ENCODE peak calls at places on chromosomes 16 and 17, in nine cellular contexts. L, S, P, A, B, X, J, Y and W are unnamed samples.
A peak's percentile ranks its signal among the peaks of the same experiment; 100 is the strongest.

GRCh38 chr17:77178586-77178985 is 37.8 kb downstream of the SEC14L1 start:
- DNase-seq in Y (no peak), X (no peak), A (no peak), P (no peak), B (no peak), J (no peak), L (no peak), S (no peak), W (no peak)

GRCh38 chr17:27284811-27285415 is 9.0 kb upstream of the WSB1 start:
- DNase-seq in Y (no peak), J (no peak), S (no peak), P (no peak), X (no peak), B (no peak), L (no peak), A (no peak), W (no peak)

GRCh38 chr16:79776243-79776884 is 175.8 kb upstream of the MAF start:
- DNase-seq in P (no peak), Y (no peak), L (no peak), S (no peak), A (peak; percentile 58), X (peak; percentile 33), J (no peak), B (no peak), W (peak; percentile 23)

GRCh38 chr16:11752856-11753255 is 10.2 kb upstream of the TXNDC11 start:
- DNase-seq in S (no peak), J (no peak), X (no peak), Y (no peak), P (no peak), L (no peak), B (no peak), A (no peak), W (no peak)

GRCh38 chr17:29126268-29126923 is 53.8 kb downstream of the MYO18A start:
- DNase-seq in B (no peak), X (no peak), Y (no peak), P (no peak), J (no peak), A (no peak), L (no peak), S (no peak), W (no peak)

GRCh38 chr16:9260665-9261064 is 169.2 kb downstream of the HAPSTR1 start:
- DNase-seq in L (no peak), Y (peak; percentile 51), J (no peak), X (peak; percentile 37), P (no peak), B (peak; percentile 45), A (no peak), S (no peak), W (peak; percentile 21)

GRCh38 chr16:67516296-67517177 is 12.1 kb upstream of the RIPOR1 start:
- DNase-seq in S (no peak), X (no peak), Y (no peak), L (no peak), J (peak; percentile 73), B (no peak), A (peak; percentile 79), P (no peak), W (no peak)

GRCh38 chr16:31333686-31334649 is 21.0 kb upstream of the ITGAX start:
- DNase-seq in X (no peak), L (peak; percentile 51), P (peak; percentile 57), A (no peak), S (peak; percentile 52), J (peak; percentile 13), B (no peak), Y (peak; percentile 60), W (no peak)

GRCh38 chr17:80232438-80232837 is 12.2 kb downstream of the SLC26A11 start:
- DNase-seq in Y (no peak), X (no peak), J (no peak), L (no peak), A (no peak), P (no peak), S (no peak), B (no peak), W (no peak)

GRCh38 chr16:84816485-84816884 is 3.3 kb upstream of the CRISPLD2 start:
- DNase-seq in S (no peak), A (no peak), P (no peak), X (no peak), B (no peak), L (no peak), J (no peak), Y (no peak), W (no peak)

GRCh38 chr17:82126479-82127314 is 28.7 kb upstream of the FASN start:
- DNase-seq in P (no peak), Y (peak; percentile 81), X (peak; percentile 21), A (no peak), J (no peak), B (no peak), L (peak; percentile 46), S (no peak), W (no peak)

GRCh38 chr16:57025941-57026777 is 36.8 kb downstream of the NLRC5 start:
- DNase-seq in Y (no peak), J (no peak), L (no peak), S (no peak), A (no peak), P (no peak), B (no peak), X (no peak), W (no peak)

GRCh38 chr17:40615295-40615988 is 32.2 kb downstream of the SMARCE1 start:
- DNase-seq in J (peak; percentile 47), A (peak; percentile 35), B (peak; percentile 57), P (peak; percentile 72), X (peak; percentile 59), Y (peak; percentile 73), L (peak; percentile 73), S (peak; percentile 69), W (peak; percentile 40)

DNA sequence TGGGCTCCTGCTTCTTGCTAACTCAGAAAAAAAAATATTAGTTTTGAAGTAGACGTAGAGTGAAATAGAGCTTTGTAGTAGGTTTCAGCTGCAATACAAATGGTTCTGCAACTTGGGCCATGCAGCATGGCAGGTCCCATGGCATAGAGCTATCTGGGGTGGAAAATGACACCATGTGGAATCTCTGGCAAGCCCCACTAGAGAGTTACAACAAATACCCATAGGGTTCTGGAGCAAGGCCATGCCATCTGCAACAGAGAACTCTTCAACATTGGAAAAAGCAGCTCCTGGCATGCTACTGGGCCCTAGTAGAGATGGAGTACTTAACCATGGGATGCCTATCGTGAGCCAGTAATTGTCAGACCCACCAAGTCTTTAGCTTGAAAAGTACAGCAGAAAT is 25.3 kb upstream of the RBBP6 start:
- DNase-seq in P (no peak), S (no peak), B (no peak), J (no peak), Y (no peak), X (no peak), L (no peak), A (no peak), W (no peak)
- H3K27ac ChIP-seq in P (no peak overlapping the region), S (no peak overlapping the region), B (no peak overlapping the region), J (no peak overlapping the region), Y (no peak overlapping the region), X (no peak overlapping the region), L (no peak overlapping the region), A (no peak overlapping the region), W (no peak overlapping the region)

GRCh38 chr17:36768355-36768754 is 167.0 kb downstream of the MRM1 start:
- DNase-seq in A (no peak), J (no peak), P (no peak), S (no peak), B (no peak), Y (no peak), L (no peak), X (no peak), W (no peak)
- TF ChIP-seq CTCF in A (no peak), J (no peak), P (no peak), S (peak; percentile 27), B (no peak), Y (no peak), L (no peak), X (no peak), W (no peak)

DNA sequence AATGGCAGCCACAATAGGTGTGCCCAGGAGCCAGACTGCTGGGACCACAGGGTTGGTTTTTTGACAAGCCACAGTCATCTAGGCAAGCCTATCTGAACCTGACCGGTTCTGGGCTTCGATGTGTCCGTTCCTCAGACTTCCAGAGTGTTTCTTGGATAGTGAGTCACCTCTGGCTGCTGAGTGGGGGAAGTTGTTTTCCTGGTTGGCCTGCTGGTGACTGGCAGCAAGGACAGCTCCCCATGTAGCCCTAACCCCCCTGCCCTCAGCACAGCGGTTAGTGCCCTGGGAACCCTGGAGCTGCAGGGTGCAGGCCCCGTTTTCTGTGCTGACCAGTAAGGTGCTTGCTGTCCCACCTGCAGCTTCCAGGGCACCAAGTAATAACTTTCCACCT is 65.5 kb downstream of the PLD6 start:
- DNase-seq in S (no peak), Y (no peak), L (no peak), A (peak; percentile 79), X (no peak), P (peak; percentile 78), B (no peak), J (peak; percentile 79), W (no peak)
- H3K4me1 ChIP-seq in S (no peaks in the 10 kb centered on the region), Y (no peaks in the 10 kb centered on the region), L (peaks cover 18% of the 10 kb centered on the region), A (peaks cover 8% of the 10 kb centered on the region), X (no peaks in the 10 kb centered on the region), P (no peaks in the 10 kb centered on the region), B (peaks cover 21% of the 10 kb centered on the region), J (peaks cover 8% of the 10 kb centered on the region), W (peaks cover 37% of the 10 kb centered on the region)

DNA sequence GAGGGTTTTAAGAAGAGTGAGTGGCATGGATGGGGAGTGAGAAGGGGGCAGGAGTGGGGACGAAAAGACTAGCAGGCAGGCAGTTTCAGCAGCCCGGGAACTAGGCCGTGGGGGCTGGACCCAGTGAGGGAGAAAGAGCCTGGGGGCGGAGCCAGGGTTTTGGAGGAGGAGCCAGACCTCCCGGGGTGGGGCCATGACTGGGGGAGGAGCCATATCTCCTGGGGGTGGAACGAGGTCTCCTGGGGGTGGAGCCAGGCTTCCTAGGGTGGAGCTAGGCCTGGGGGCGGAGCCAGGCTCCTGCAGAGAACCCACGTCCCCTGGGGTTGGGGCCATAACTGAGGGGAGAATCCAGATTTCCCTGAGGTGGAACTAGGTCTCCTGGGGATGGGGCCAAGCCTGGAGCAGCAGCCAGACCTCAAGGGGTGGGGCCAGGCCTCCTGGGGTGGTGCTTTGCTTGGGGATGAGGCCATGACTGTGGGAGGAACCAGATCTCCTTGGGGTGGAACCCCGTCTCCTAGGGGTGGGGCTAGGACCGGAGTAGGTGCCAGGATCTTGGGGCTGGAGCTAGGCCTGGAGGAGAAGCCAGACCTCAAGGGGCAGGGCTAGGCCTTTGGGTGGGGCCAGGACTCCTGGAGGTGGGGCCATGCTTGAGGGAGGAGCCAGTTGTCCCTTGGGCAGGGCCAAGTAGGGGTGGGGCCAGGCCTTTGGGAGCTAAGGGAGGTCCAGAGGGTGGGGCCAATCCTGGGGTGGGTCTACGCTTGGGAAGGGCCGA is 41.7 kb upstream of the JPH3 start:
- DNase-seq in Y (peak; percentile 61), A (no peak), P (peak; percentile 56), S (peak; percentile 93), X (peak; percentile 51), J (no peak), L (peak; percentile 58), B (peak; percentile 60), W (peak; percentile 19)
- H3K27ac ChIP-seq in Y (no peak overlapping the region), A (no peak overlapping the region), P (no peak overlapping the region), S (peak overlapping the region; percentile 51), X (no peak overlapping the region), J (no peak overlapping the region), L (no peak overlapping the region), B (no peak overlapping the region), W (no peak overlapping the region)

GRCh38 chr16:539901-540530 is 12.5 kb downstream of the CAPN15 start:
- DNase-seq in A (peak; percentile 79), P (no peak), X (no peak), B (no peak), J (peak; percentile 88), Y (no peak), S (no peak), L (no peak), W (no peak)
- TF ChIP-seq CTCF in A (no peak), P (no peak), X (no peak), B (no peak), J (peak; percentile 60), Y (no peak), S (no peak), L (no peak), W (no peak)

GRCh38 chr16:454397-454940 is 29.0 kb downstream of the RAB11FIP3 start:
- DNase-seq in L (no peak), S (no peak), P (no peak), X (no peak), Y (no peak), J (no peak), A (no peak), B (no peak), W (no peak)
- H3K4me1 ChIP-seq in L (peaks cover 9% of the 10 kb centered on the region), S (peaks cover 4% of the 10 kb centered on the region), P (no peaks in the 10 kb centered on the region), X (peaks cover 7% of the 10 kb centered on the region), Y (no peaks in the 10 kb centered on the region), J (peaks cover 9% of the 10 kb centered on the region), A (peaks cover 2% of the 10 kb centered on the region), B (peaks cover 33% of the 10 kb centered on the region), W (peaks cover 3% of the 10 kb centered on the region)